ENCODE peak calls at places on chromosomes 3 and 15, in eight cellular contexts. X, C, L, O, S, G, N and Q are unnamed samples.

GRCh38 chr15:48337626-48338025 is 6.4 kb downstream of the DUT start:
- DNase-seq in X (no peak), C (no peak), L (no peak), O (no peak), S (no peak), G (no peak), N (no peak), Q (no peak)

GRCh38 chr15:25053000-25053815 is 98.4 kb downstream of the SNRPN start:
- DNase-seq in X (peak; percentile 11), C (no peak), L (peak; percentile 7), O (no peak), S (no peak), G (no peak), N (no peak), Q (peak; percentile 56)

GRCh38 chr3:99674086-99674789 is 35.8 kb downstream of the COL8A1 start:
- DNase-seq in X (no peak), C (peak; percentile 74), L (no peak), O (no peak), S (peak; percentile 31), G (no peak), N (peak; percentile 78), Q (no peak)

GRCh38 chr15:99951471-99951870 is 218.2 kb upstream of the LYSMD4 start:
- DNase-seq in X (no peak), C (peak; percentile 90), L (no peak), O (no peak), S (peak; percentile 14), G (no peak), N (no peak), Q (peak; percentile 0)

GRCh38 chr3:127394031-127394430 is 106.2 kb upstream of the PRR20G start:
- DNase-seq in X (no peak), C (no peak), L (no peak), O (no peak), S (no peak), G (peak; percentile 5), N (no peak), Q (no peak)

GRCh38 chr3:132405609-132406299 is 11.5 kb upstream of the DNAJC13 start:
- DNase-seq in X (no peak), C (no peak), L (no peak), O (no peak), S (peak; percentile 34), G (no peak), N (no peak), Q (no peak)

GRCh38 chr3:189726277-189726676 is 95.1 kb downstream of the TP63 start:
- DNase-seq in X (no peak), C (no peak), L (no peak), O (no peak), S (no peak), G (no peak), N (peak; percentile 69), Q (no peak)

GRCh38 chr3:129483870-129484269 is 43.8 kb downstream of the IFT122 start:
- DNase-seq in X (no peak), C (no peak), L (no peak), O (no peak), S (no peak), G (no peak), N (no peak), Q (no peak)

GRCh38 chr3:129116482-129116946 is 5.1 kb downstream of the RAB43 start:
- DNase-seq in X (peak; percentile 28), C (peak; percentile 37), L (peak; percentile 42), O (no peak), S (peak; percentile 41), G (no peak), N (no peak), Q (no peak)

GRCh38 chr3:25973111-25973510 is 183.2 kb downstream of the OXSM start:
- DNase-seq in X (no peak), C (no peak), L (no peak), O (no peak), S (no peak), G (no peak), N (no peak), Q (no peak)

GRCh38 chr15:28989239-28989830 is 103.6 kb downstream of the APBA2 start:
- DNase-seq in X (no peak), C (no peak), L (no peak), O (no peak), S (no peak), G (no peak), N (no peak), Q (no peak)

GRCh38 chr3:179063945-179064560 is 7.6 kb downstream of the ZMAT3 start:
- DNase-seq in X (no peak), C (no peak), L (no peak), O (no peak), S (peak; percentile 91), G (no peak), N (peak; percentile 85), Q (no peak)

GRCh38 chr3:45552031-45552772 is 42.3 kb upstream of the LIMD1 start:
- DNase-seq in X (no peak), C (peak; percentile 5), L (no peak), O (no peak), S (no peak), G (no peak), N (no peak), Q (no peak)

GRCh38 chr3:48502728-48503168 is 1.2 kb downstream of the SHISA5 start:
- DNase-seq in X (peak; percentile 57), C (no peak), L (no peak), O (peak; percentile 29), S (no peak), G (peak; percentile 54), N (no peak), Q (peak; percentile 92)

GRCh38 chr3:100969557-100969916 is 23.7 kb downstream of the ABI3BP start:
- DNase-seq in X (no peak), C (no peak), L (no peak), O (no peak), S (no peak), G (no peak), N (no peak), Q (no peak)

GRCh38 chr3:100966049-100966471 is 27.2 kb downstream of the ABI3BP start:
- DNase-seq in X (no peak), C (no peak), L (no peak), O (no peak), S (no peak), G (no peak), N (no peak), Q (no peak)

GRCh38 chr3:100968908-100969556 is 24.2 kb downstream of the ABI3BP start:
- DNase-seq in X (no peak), C (peak; percentile 53), L (no peak), O (no peak), S (peak; percentile 55), G (peak; percentile 32), N (no peak), Q (no peak)

GRCh38 chr3:100970537-100970936 is 22.7 kb downstream of the ABI3BP start:
- DNase-seq in X (peak; percentile 70), C (no peak), L (no peak), O (no peak), S (no peak), G (no peak), N (no peak), Q (no peak)

DNA sequence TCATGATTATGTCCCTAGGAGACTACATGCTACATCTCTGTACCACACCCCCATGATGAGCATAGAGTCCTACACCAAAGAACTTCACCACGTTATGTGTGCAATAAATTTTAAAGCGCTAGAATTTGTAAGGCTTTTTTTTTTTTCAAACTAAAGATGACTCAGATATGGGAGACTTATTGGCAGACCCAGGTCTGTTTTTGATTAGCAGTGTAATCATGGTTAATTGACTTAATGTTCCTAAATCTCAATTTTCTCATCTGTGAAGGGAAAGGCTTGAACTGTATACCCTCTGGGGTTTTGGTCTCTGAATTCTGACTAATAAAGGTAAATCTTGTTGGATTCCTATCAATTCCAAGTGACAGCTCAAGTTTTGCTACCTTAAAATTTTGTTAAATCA is 26.4 kb downstream of the ABI3BP start:
- DNase-seq in X (no peak), C (no peak), L (no peak), O (no peak), S (no peak), G (no peak), N (no peak), Q (no peak)
- H3K4me3 ChIP-seq in X (no peak overlapping the region), C (no peak overlapping the region), L (no peak overlapping the region), O (no peak overlapping the region), S (no peak overlapping the region), G (no peak overlapping the region), N (no peak overlapping the region), Q (no peak overlapping the region)

DNA sequence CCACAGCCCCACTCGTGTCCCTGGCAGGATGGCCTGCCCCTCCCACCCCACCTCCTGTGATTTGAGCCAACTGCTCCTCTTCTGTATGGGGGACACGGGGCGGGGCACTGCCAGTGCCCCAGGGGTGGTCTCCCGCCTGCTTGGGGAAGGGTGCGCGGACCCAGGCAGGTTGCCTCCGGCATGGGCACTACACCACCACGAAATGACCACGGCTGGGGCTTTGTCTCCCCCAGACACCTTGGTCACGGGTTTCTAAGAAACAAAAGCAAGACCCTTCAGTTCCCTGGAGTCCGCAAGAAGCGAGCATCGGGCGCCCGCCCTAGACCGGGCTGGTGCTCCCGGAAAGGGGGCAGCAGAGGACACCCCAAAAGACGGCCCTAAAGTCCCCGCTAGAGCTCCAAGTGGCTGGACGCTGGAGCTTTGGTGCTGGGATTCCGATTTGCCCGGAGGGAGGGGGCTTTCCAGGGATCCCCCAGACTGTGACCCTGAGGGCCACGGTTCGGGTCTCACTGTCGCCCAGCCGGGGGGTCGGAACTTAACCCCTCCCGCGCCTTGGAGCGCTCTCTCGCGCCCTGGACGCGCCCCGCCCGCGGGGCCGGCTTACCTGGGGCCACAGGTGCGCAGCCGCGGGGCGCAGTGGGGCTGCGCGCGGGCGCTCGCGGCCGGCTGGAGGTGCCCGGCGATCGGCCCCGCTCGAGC is 219.5 kb upstream of the PRICKLE2 start:
- DNase-seq in X (no peak), C (no peak), L (peak; percentile 19), O (no peak), S (no peak), G (no peak), N (no peak), Q (no peak)
- H3K4me3 ChIP-seq in X (peak overlapping the region; percentile 69), C (peak overlapping the region; percentile 63), L (peak overlapping the region; percentile 39), O (peak overlapping the region; percentile 36), S (peak overlapping the region; percentile 81), G (peak overlapping the region; percentile 63), N (peak overlapping the region; percentile 54), Q (peak overlapping the region; percentile 29)

GRCh38 chr15:98163319-98164030 is 203.0 kb downstream of the ARRDC4 start:
- DNase-seq in X (no peak), C (no peak), L (no peak), O (no peak), S (no peak), G (no peak), N (no peak), Q (no peak)
- H3K4me3 ChIP-seq in X (no peak overlapping the region), C (no peak overlapping the region), L (no peak overlapping the region), O (no peak overlapping the region), S (no peak overlapping the region), G (no peak overlapping the region), N (no peak overlapping the region), Q (no peak overlapping the region)

GRCh38 chr15:64092075-64092820 is 1.4 kb downstream of the CIAO2A start:
- DNase-seq in X (no peak), C (no peak), L (no peak), O (no peak), S (peak; percentile 29), G (no peak), N (no peak), Q (no peak)

GRCh38 chr15:64089553-64090280 is 3.9 kb downstream of the CIAO2A start:
- DNase-seq in X (no peak), C (no peak), L (no peak), O (no peak), S (no peak), G (no peak), N (no peak), Q (no peak)

GRCh38 chr15:64092864-64093626 is 593 bp downstream of the CIAO2A start:
- DNase-seq in X (no peak), C (peak; percentile 61), L (peak; percentile 67), O (no peak), S (peak; percentile 77), G (peak; percentile 46), N (peak; percentile 38), Q (no peak)

GRCh38 chr15:64093627-64094417 is at the start of gene CIAO2A:
- DNase-seq in X (peak; percentile 96), C (peak; percentile 99), L (peak; percentile 98), O (peak; percentile 87), S (peak; percentile 99), G (peak; percentile 92), N (peak; percentile 99), Q (peak; percentile 98)

GRCh38 chr15:64090527-64090926 is 3.1 kb downstream of the CIAO2A start:
- DNase-seq in X (no peak), C (no peak), L (no peak), O (no peak), S (no peak), G (no peak), N (no peak), Q (no peak)
- H3K4me3 ChIP-seq in X (no peak overlapping the region), C (no peak overlapping the region), L (no peak overlapping the region), O (no peak overlapping the region), S (no peak overlapping the region), G (no peak overlapping the region), N (no peak overlapping the region), Q (no peak overlapping the region)